ENCODE peak calls at places on chromosomes 13 and 19, in seven cellular contexts. T is psoas muscle; E is germinal center; K is cardiac fibroblast; L is HFFc6; B is left ventricle myocardium inferior; V is stimulated activated CD4-positive, alpha-beta T cell treated with anti-CD3 and anti-CD28 coated beads, Interleukin-12 subunit alpha, Interleukin-12 subunit beta, amount 100 ng/mL, for 48 hours. P is an unnamed sample.

GRCh38 chr13:45295536-45295935 is 45.4 kb downstream of the TPT1 start:
- DNase-seq in T (no peak), E (no peak), K (peak), L (no peak), B (no peak), V (no peak), P (no peak)

GRCh38 chr19:51354103-51354741 is 12.0 kb downstream of the ETFB start:
- DNase-seq in T (peak), E (no peak), K (no peak), L (no peak), B (no peak), V (no peak), P (peak)

GRCh38 chr19:4370418-4371041 is 27.2 kb downstream of the MPND start:
- DNase-seq in T (no peak), E (no peak), K (no peak), L (no peak), B (no peak), V (no peak), P (no peak)

GRCh38 chr19:50349277-50350057 is 16.0 kb downstream of the NAPSA start:
- DNase-seq in T (no peak), E (no peak), K (no peak), L (no peak), B (no peak), V (no peak), P (no peak)

GRCh38 chr13:78609464-78610205 is 6.3 kb upstream of the POU4F1 start:
- DNase-seq in T (peak), E (no peak), K (no peak), L (no peak), B (no peak), V (no peak), P (peak)

GRCh38 chr19:48560095-48560530 is 8.1 kb downstream of the SULT2B1 start:
- DNase-seq in T (no peak), E (no peak), K (no peak), L (no peak), B (no peak), V (no peak), P (no peak)

GRCh38 chr19:20038358-20039202 is 725 bp downstream of the ZNF682 start:
- DNase-seq in T (no peak), E (no peak), K (peak), L (no peak), B (no peak), V (no peak), P (no peak)

GRCh38 chr13:53075356-53076041 is 46.9 kb downstream of the OLFM4 start:
- DNase-seq in T (no peak), E (no peak), K (no peak), L (no peak), B (no peak), V (no peak), P (no peak)

GRCh38 chr13:86581711-86582110 is 782.5 kb upstream of the SLITRK6 start:
- DNase-seq in T (no peak), E (no peak), K (no peak), L (no peak), B (no peak), V (no peak), P (no peak)

GRCh38 chr19:13303381-13304129 is 153.3 kb downstream of the IER2 start:
- DNase-seq in T (no peak), E (no peak), K (no peak), L (no peak), B (no peak), V (no peak), P (no peak)

GRCh38 chr13:99050983-99051488 is 73.2 kb upstream of the DOCK9 start:
- DNase-seq in T (no peak), E (no peak), K (no peak), L (no peak), B (no peak), V (no peak), P (no peak)